ENCODE peak calls at places on chromosomes 13 and 19, in four cellular contexts. One of them, this sample, is unnamed.

GRCh38 chr19:46502891-46503290 is 7.2 kb upstream of the PNMA8B start:
- DNase-seq in fibroblast of pulmonary artery: no peak
- DNase-seq in left ventricle myocardium inferior: no peak
- DNase-seq in fibroblast of the aortic adventitia: no peak
- DNase-seq in this sample: no peak

GRCh38 chr19:13156968-13157882 is 7.0 kb downstream of the IER2 start:
- DNase-seq in fibroblast of the aortic adventitia: peak; percentile 30
- DNase-seq in fibroblast of pulmonary artery: no peak
- DNase-seq in left ventricle myocardium inferior: no peak
- DNase-seq in this sample: peak; percentile 43

GRCh38 chr19:12647490-12648071 is 19.0 kb downstream of the MAN2B1 start:
- DNase-seq in fibroblast of the aortic adventitia: no peak
- DNase-seq in left ventricle myocardium inferior: no peak
- DNase-seq in fibroblast of pulmonary artery: peak; percentile 46
- DNase-seq in this sample: peak; percentile 51

GRCh38 chr13:66981912-66982311 is 248.2 kb downstream of the PCDH9 start:
- DNase-seq in fibroblast of pulmonary artery: no peak
- DNase-seq in fibroblast of the aortic adventitia: no peak
- DNase-seq in left ventricle myocardium inferior: no peak
- DNase-seq in this sample: no peak

GRCh38 chr13:110268061-110268460 is 38.9 kb downstream of the COL4A1 start:
- DNase-seq in fibroblast of pulmonary artery: no peak
- DNase-seq in left ventricle myocardium inferior: no peak
- DNase-seq in fibroblast of the aortic adventitia: no peak
- DNase-seq in this sample: no peak

GRCh38 chr13:31394491-31394890 is 194.7 kb downstream of the B3GLCT start:
- DNase-seq in fibroblast of the aortic adventitia: no peak
- DNase-seq in fibroblast of pulmonary artery: no peak
- DNase-seq in left ventricle myocardium inferior: no peak
- DNase-seq in this sample: peak; percentile 2

GRCh38 chr13:109884462-109884861 is 98.1 kb upstream of the IRS2 start:
- DNase-seq in fibroblast of pulmonary artery: no peak
- DNase-seq in fibroblast of the aortic adventitia: no peak
- DNase-seq in left ventricle myocardium inferior: no peak
- DNase-seq in this sample: no peak

GRCh38 chr13:109652536-109652935 is 133.8 kb downstream of the IRS2 start:
- DNase-seq in left ventricle myocardium inferior: no peak
- DNase-seq in fibroblast of the aortic adventitia: no peak
- DNase-seq in fibroblast of pulmonary artery: peak; percentile 78
- DNase-seq in this sample: peak; percentile 61

GRCh38 chr13:109154146-109154545 is 524.7 kb downstream of the MYO16 start:
- DNase-seq in fibroblast of the aortic adventitia: no peak
- DNase-seq in left ventricle myocardium inferior: no peak
- DNase-seq in fibroblast of pulmonary artery: no peak
- DNase-seq in this sample: no peak

GRCh38 chr13:46332772-46333171 is 54.3 kb downstream of the RUBCNL start:
- DNase-seq in fibroblast of the aortic adventitia: no peak
- DNase-seq in left ventricle myocardium inferior: no peak
- DNase-seq in fibroblast of pulmonary artery: no peak
- DNase-seq in this sample: no peak

GRCh38 chr19:41495589-41495988 is 52.6 kb downstream of the ERICH4 start:
- DNase-seq in fibroblast of the aortic adventitia: no peak
- DNase-seq in left ventricle myocardium inferior: no peak
- DNase-seq in fibroblast of pulmonary artery: no peak
- DNase-seq in this sample: no peak

GRCh38 chr13:114023716-114024602 is 50.1 kb upstream of the C13orf46 start:
- DNase-seq in fibroblast of the aortic adventitia: no peak
- DNase-seq in left ventricle myocardium inferior: no peak
- DNase-seq in fibroblast of pulmonary artery: no peak
- DNase-seq in this sample: no peak
- TF ChIP-seq CTCF in fibroblast of the aortic adventitia: no peak
- TF ChIP-seq CTCF in left ventricle myocardium inferior: no peak
- TF ChIP-seq CTCF in fibroblast of pulmonary artery: no peak
- TF ChIP-seq CTCF in this sample: peak; percentile 7

GRCh38 chr19:50725218-50725931 is 2.2 kb downstream of the CLEC11A start:
- DNase-seq in fibroblast of pulmonary artery: no peak
- DNase-seq in left ventricle myocardium inferior: no peak
- DNase-seq in fibroblast of the aortic adventitia: no peak
- DNase-seq in this sample: no peak
- H3K4me3 ChIP-seq in fibroblast of pulmonary artery: peak overlapping the region; percentile 72
- H3K4me3 ChIP-seq in left ventricle myocardium inferior: peak overlapping the region; percentile 73
- H3K4me3 ChIP-seq in fibroblast of the aortic adventitia: peak overlapping the region; percentile 81
- H3K4me3 ChIP-seq in this sample: peak overlapping the region; percentile 67

GRCh38 chr19:54159352-54160181 is at the start of gene LENG1:
- DNase-seq in fibroblast of the aortic adventitia: peak; percentile 100
- DNase-seq in left ventricle myocardium inferior: peak; percentile 99
- DNase-seq in fibroblast of pulmonary artery: peak; percentile 100
- DNase-seq in this sample: peak; percentile 100
- TF ChIP-seq CTCF in fibroblast of the aortic adventitia: peak; percentile 33
- TF ChIP-seq CTCF in left ventricle myocardium inferior: peak; percentile 47
- TF ChIP-seq CTCF in fibroblast of pulmonary artery: no peak
- TF ChIP-seq CTCF in this sample: peak; percentile 38

GRCh38 chr19:802497-802887 is 5.2 kb downstream of the PTBP1 start:
- DNase-seq in fibroblast of pulmonary artery: no peak
- DNase-seq in fibroblast of the aortic adventitia: peak; percentile 30
- DNase-seq in left ventricle myocardium inferior: no peak
- DNase-seq in this sample: peak; percentile 81
- H3K4me3 ChIP-seq in fibroblast of pulmonary artery: peak overlapping the region; percentile 92
- H3K4me3 ChIP-seq in fibroblast of the aortic adventitia: peak overlapping the region; percentile 55
- H3K4me3 ChIP-seq in left ventricle myocardium inferior: peak overlapping the region; percentile 77
- H3K4me3 ChIP-seq in this sample: peak overlapping the region; percentile 28

GRCh38 chr13:102402292-102402691 is 444 bp upstream of the FGF14 start:
- DNase-seq in fibroblast of the aortic adventitia: peak; percentile 5
- DNase-seq in fibroblast of pulmonary artery: peak; percentile 10
- DNase-seq in left ventricle myocardium inferior: peak; percentile 16
- DNase-seq in this sample: peak; percentile 41

GRCh38 chr13:102401755-102402154 is at the start of gene FGF14:
- DNase-seq in fibroblast of pulmonary artery: no peak
- DNase-seq in fibroblast of the aortic adventitia: no peak
- DNase-seq in left ventricle myocardium inferior: no peak
- DNase-seq in this sample: no peak

GRCh38 chr13:102400619-102401125 is 1.2 kb downstream of the FGF14 start:
- DNase-seq in fibroblast of the aortic adventitia: peak; percentile 3
- DNase-seq in left ventricle myocardium inferior: peak; percentile 16
- DNase-seq in fibroblast of pulmonary artery: no peak
- DNase-seq in this sample: peak; percentile 15

GRCh38 chr13:102401305-102401704 is 543 bp downstream of the FGF14 start:
- DNase-seq in fibroblast of pulmonary artery: no peak
- DNase-seq in fibroblast of the aortic adventitia: peak; percentile 5
- DNase-seq in left ventricle myocardium inferior: no peak
- DNase-seq in this sample: peak; percentile 24

DNA sequence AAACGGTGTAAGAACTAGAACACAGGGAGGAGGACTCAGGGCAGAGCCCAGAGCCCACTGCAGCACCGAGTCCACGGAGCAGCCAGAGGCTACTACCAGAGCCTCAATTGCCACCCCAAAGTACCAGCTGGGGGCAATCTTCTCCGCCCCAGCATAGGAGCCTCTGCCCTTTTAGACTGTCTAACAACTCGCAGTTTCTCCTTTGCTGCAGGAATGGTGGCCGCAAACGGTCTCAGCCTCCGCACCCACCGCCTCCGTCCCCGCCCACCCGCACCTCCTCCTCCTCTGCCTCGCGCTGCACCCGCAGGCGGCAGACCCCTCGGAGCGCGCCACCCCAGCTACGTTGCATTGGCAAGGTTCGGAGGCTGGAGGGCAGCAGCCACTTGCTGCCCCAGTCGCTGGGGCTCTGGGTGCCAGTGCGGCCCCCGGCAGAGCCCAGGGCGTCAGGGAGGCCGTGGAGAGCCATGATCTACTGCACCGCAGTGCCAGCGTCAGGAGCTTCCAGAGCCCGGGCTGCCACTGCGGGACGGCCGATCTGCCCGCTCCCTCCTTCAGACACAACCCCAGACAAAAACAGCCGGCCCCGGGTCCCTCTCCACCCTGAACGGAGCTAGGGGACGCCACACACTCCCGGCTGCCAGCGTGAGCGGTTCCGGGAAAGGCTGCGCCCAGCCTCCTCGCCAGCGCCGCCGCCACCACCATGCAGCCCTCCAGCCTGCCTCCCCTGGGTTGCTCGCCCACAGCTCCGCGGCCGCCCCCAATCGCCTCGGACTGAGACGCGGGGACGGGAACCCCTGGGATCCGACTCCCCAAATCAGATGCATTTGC is 1.8 kb downstream of the FGF14 start:
- DNase-seq in left ventricle myocardium inferior: peak; percentile 25
- DNase-seq in fibroblast of pulmonary artery: no peak
- DNase-seq in fibroblast of the aortic adventitia: no peak
- DNase-seq in this sample: no peak
- TF ChIP-seq CTCF in left ventricle myocardium inferior: no peak
- TF ChIP-seq CTCF in fibroblast of pulmonary artery: no peak
- TF ChIP-seq CTCF in fibroblast of the aortic adventitia: no peak
- TF ChIP-seq CTCF in this sample: peak; percentile 11